ENCODE peak calls at places on chromosomes 12 and 14, in six cellular contexts. Y is GM12878, X is SK-N-SH, B is GM12892, N is HepG2, F is K562. G is an unnamed sample.

GRCh38 chr14:91078095-91078737 is 17.8 kb upstream of the RPS6KA5 start:
- DNase-seq in B (no peak), X (no peak), F (no peak), N (no peak), Y (peak; percentile 77), G (peak; percentile 18)

GRCh38 chr12:51270067-51270846 is at the start of gene SMAGP:
- DNase-seq in X (peak; percentile 81), B (peak; percentile 54), Y (no peak), F (peak; percentile 83), N (peak; percentile 40), G (peak; percentile 67)

GRCh38 chr14:63852817-63853730 is at the start of gene SYNE2:
- DNase-seq in X (peak; percentile 93), N (peak; percentile 38), F (peak; percentile 55), B (peak; percentile 85), Y (no peak), G (peak; percentile 86)

GRCh38 chr12:116982721-116983502 is 72.2 kb downstream of the FBXW8 start:
- DNase-seq in N (no peak), Y (no peak), B (no peak), X (no peak), F (no peak), G (no peak)

GRCh38 chr12:115638753-115639666 is 638.5 kb downstream of the MED13L start:
- DNase-seq in N (no peak), F (no peak), X (peak; percentile 49), B (no peak), Y (no peak), G (no peak)

GRCh38 chr12:4025420-4026358 is 152.5 kb upstream of the PARP11 start:
- DNase-seq in Y (no peak), N (peak; percentile 22), F (no peak), X (no peak), B (no peak), G (no peak)

GRCh38 chr12:131735153-131735456 is 24.2 kb downstream of the SFSWAP start:
- DNase-seq in F (no peak), X (no peak), Y (no peak), N (no peak), B (no peak), G (no peak)

GRCh38 chr12:46788247-46788887 is 37.4 kb downstream of the SLC38A4 start:
- DNase-seq in F (no peak), B (no peak), X (no peak), N (no peak), Y (no peak), G (no peak)

GRCh38 chr12:24398605-24399004 is 449.1 kb upstream of the SOX5 start:
- DNase-seq in X (no peak), N (no peak), B (no peak), Y (no peak), F (no peak), G (no peak)

GRCh38 chr12:42716521-42716920 is 127.0 kb upstream of the PRICKLE1 start:
- DNase-seq in Y (no peak), B (no peak), X (no peak), N (no peak), F (no peak), G (no peak)

GRCh38 chr12:34401659-34402227 is 379.4 kb downstream of the ALG10 start:
- DNase-seq in B (no peak), N (no peak), Y (no peak), X (peak; percentile 0), F (peak; percentile 1), G (no peak)

GRCh38 chr12:89270548-89270947 is 81.8 kb downstream of the DUSP6 start:
- DNase-seq in N (no peak), F (no peak), X (no peak), Y (no peak), B (no peak), G (no peak)

GRCh38 chr12:94649349-94650142 is 811 bp downstream of the TMCC3 start:
- DNase-seq in Y (no peak), N (no peak), X (peak; percentile 82), B (peak; percentile 45), F (no peak), G (peak; percentile 43)

GRCh38 chr12:108253540-108253939 is 85.6 kb downstream of the CMKLR1 start:
- DNase-seq in B (no peak), N (no peak), Y (no peak), X (peak; percentile 70), F (no peak), G (no peak)

GRCh38 chr14:29536886-29537511 is 390.6 kb downstream of the PRKD1 start:
- DNase-seq in X (peak; percentile 4), B (no peak), N (peak; percentile 25), Y (no peak), F (no peak), G (no peak)

GRCh38 chr12:124087251-124088141 is 114.5 kb downstream of the ZNF664 start:
- DNase-seq in F (no peak), X (peak; percentile 72), B (no peak), N (no peak), Y (no peak), G (no peak)

GRCh38 chr12:124086299-124086898 is 113.4 kb downstream of the ZNF664 start:
- DNase-seq in Y (no peak), N (no peak), F (no peak), B (no peak), X (no peak), G (no peak)

GRCh38 chr12:124083708-124084107 is 110.7 kb downstream of the ZNF664 start:
- DNase-seq in N (no peak), X (no peak), B (no peak), Y (no peak), F (no peak), G (no peak)

GRCh38 chr12:124082676-124083075 is 109.7 kb downstream of the ZNF664 start:
- DNase-seq in N (no peak), X (no peak), F (no peak), Y (no peak), B (no peak), G (no peak)

GRCh38 chr12:124085419-124085818 is 112.4 kb downstream of the ZNF664 start:
- DNase-seq in B (no peak), X (no peak), N (no peak), F (no peak), Y (no peak), G (no peak)
- TF ChIP-seq TAF1 in B (no peak), X (no peak), N (no peak), F (no peak), Y (no peak), G (no peak)

GRCh38 chr12:8018666-8019581 is 13.6 kb upstream of the FOXJ2 start:
- DNase-seq in Y (no peak), X (peak; percentile 33), N (peak; percentile 43), F (peak; percentile 53), B (peak; percentile 25), G (no peak)
- TF ChIP-seq TAF1 in Y (no peak), X (no peak), N (no peak), F (no peak), B (no peak), G (no peak)

GRCh38 chr12:20367731-20368652 is at the start of gene PDE3A:
- DNase-seq in N (no peak), X (peak; percentile 80), F (no peak), B (no peak), Y (no peak), G (no peak)
- TF ChIP-seq TAF1 in N (no peak), X (peak; percentile 21), F (no peak), B (no peak), Y (no peak), G (no peak)

DNA sequence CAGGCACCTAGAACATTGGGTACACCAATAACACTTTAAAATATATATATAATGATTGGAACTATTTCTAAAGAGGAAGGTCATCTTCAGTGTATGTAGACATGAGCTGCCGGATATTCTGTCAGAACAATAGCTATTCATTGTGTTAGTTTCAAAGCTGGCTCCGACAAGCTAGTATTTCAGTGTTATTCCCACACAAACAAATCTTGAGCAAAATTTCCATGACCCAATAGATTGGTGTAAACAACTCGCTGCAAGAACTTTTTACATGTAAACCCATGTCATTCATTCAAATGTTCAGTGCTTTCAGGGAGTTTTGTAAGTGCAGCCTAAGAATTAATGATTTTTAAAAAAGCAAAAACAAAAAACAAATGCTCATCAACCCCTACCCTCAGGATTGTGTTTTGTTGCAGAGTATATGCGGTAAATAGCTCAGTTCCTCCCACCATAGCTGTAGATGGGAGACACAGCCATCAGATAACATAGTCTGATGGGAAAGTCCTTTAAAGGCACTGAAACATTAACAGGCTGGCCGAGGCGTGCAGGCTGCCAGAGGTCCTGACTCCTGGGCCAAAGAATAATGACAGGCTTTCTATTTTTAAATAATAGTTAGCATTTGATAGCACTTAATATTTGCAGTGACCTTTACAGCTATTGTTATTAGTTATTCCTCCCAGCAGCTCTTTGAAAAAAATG is 150.3 kb upstream of the ARHGAP5 start:
- DNase-seq in Y (no peak), F (no peak), B (no peak), X (no peak), N (peak; percentile 46), G (no peak)
- TF ChIP-seq TAF1 in Y (no peak), F (no peak), B (no peak), X (no peak), N (no peak), G (no peak)

G was measured in GM12891.